ENCODE peak calls at places on chromosomes 7 and 10, in four cellular contexts. D, U, R and J are unnamed samples.

GRCh38 chr10:13823046-13823711 is 236.4 kb downstream of the PRPF18 start:
- DNase-seq in D (no peak), R (no peak), U (no peak), J (no peak)

GRCh38 chr10:69004821-69005220 is 16.2 kb downstream of the KIFBP start:
- DNase-seq in U (no peak), R (no peak), D (no peak), J (no peak)

GRCh38 chr7:41809487-41810257 is 106.8 kb upstream of the INHBA start:
- DNase-seq in U (no peak), R (no peak), D (no peak), J (no peak)

GRCh38 chr10:44393834-44394547 is 9.1 kb upstream of the CXCL12 start:
- DNase-seq in U (no peak), R (no peak), D (no peak), J (no peak)

GRCh38 chr10:128150045-128150493 is 23.8 kb upstream of the MKI67 start:
- DNase-seq in R (peak; percentile 85), U (no peak), D (peak; percentile 39), J (peak; percentile 40)

GRCh38 chr10:43044444-43045245 is 32.2 kb upstream of the RET start:
- DNase-seq in D (no peak), U (peak; percentile 54), R (no peak), J (no peak)

GRCh38 chr10:34386911-34387310 is 428.2 kb downstream of the PARD3 start:
- DNase-seq in R (no peak), D (no peak), U (no peak), J (no peak)

GRCh38 chr10:43133196-43133808 is 4.9 kb upstream of the CSGALNACT2 start:
- DNase-seq in D (no peak), U (no peak), R (no peak), J (no peak)

GRCh38 chr10:69730251-69731156 is 71.2 kb upstream of the COL13A1 start:
- DNase-seq in D (no peak), R (peak; percentile 40), U (peak; percentile 87), J (peak; percentile 73)

GRCh38 chr7:117068511-117069155 is 115.3 kb downstream of the ST7 start:
- DNase-seq in U (no peak), R (no peak), D (no peak), J (no peak)

GRCh38 chr10:13865758-13866491 is 279.2 kb downstream of the PRPF18 start:
- DNase-seq in U (no peak), R (no peak), D (no peak), J (peak; percentile 32)

GRCh38 chr10:107614939-107615665 is 450.6 kb upstream of the SORCS1 start:
- DNase-seq in R (no peak), D (no peak), U (no peak), J (no peak)

GRCh38 chr10:77501846-77502251 is 135.8 kb downstream of the KCNMA1 start:
- DNase-seq in R (no peak), D (no peak), U (no peak), J (no peak)

GRCh38 chr7:137462074-137462715 is 118.7 kb upstream of the PTN start:
- DNase-seq in U (no peak), D (no peak), R (no peak), J (no peak)

GRCh38 chr10:48232717-48233447 is 41.6 kb downstream of the FRMPD2 start:
- DNase-seq in D (no peak), U (no peak), R (no peak), J (no peak)

GRCh38 chr7:75616421-75617167 is 122.1 kb downstream of the HIP1 start:
- DNase-seq in D (no peak), R (no peak), U (no peak), J (no peak)

GRCh38 chr10:116469437-116469836 is 41.8 kb downstream of the PNLIPRP3 start:
- DNase-seq in U (no peak), D (no peak), R (no peak), J (no peak)

GRCh38 chr10:24360286-24361127 is 151.6 kb downstream of the KIAA1217 start:
- DNase-seq in R (peak; percentile 74), U (no peak), D (peak; percentile 78), J (peak; percentile 76)

GRCh38 chr7:90384433-90384832 is 18.8 kb upstream of the CLDN12 start:
- DNase-seq in R (no peak), D (no peak), U (no peak), J (no peak)

GRCh38 chr10:13731799-13732198 is 145.0 kb downstream of the PRPF18 start:
- DNase-seq in R (no peak), U (no peak), D (no peak), J (no peak)

GRCh38 chr10:80196270-80196949 is 8.9 kb downstream of the ANXA11 start:
- DNase-seq in R (peak; percentile 46), D (peak; percentile 61), U (peak; percentile 80), J (no peak)

GRCh38 chr7:132492841-132493445 is 83.3 kb downstream of the PLXNA4 start:
- DNase-seq in U (no peak), R (no peak), D (no peak), J (no peak)

GRCh38 chr7:55142919-55143600 is 124.2 kb downstream of the EGFR start:
- DNase-seq in U (no peak), R (no peak), D (no peak), J (no peak)

GRCh38 chr7:55144955-55145342 is 126.1 kb downstream of the EGFR start:
- DNase-seq in D (no peak), R (no peak), U (no peak), J (no peak)

GRCh38 chr7:55145606-55146005 is 126.8 kb downstream of the EGFR start:
- DNase-seq in D (no peak), R (no peak), U (no peak), J (no peak)

GRCh38 chr7:55147101-55147500 is 128.3 kb downstream of the EGFR start:
- DNase-seq in R (no peak), D (no peak), U (no peak), J (no peak)

GRCh38 chr7:55144333-55144954 is 125.6 kb downstream of the EGFR start:
- DNase-seq in U (no peak), D (no peak), R (no peak), J (no peak)
- TF ChIP-seq CTCF in U (no peak), D (no peak), R (no peak), J (peak; percentile 34)

GRCh38 chr10:91856637-91857036 is 52.6 kb downstream of the FGFBP3 start:
- DNase-seq in D (no peak), U (no peak), R (peak; percentile 55), J (no peak)
- H3K36me3 ChIP-seq in D (no peaks in the 10 kb centered on the region), U (peaks cover 95% of the 10 kb centered on the region), R (peaks cover 89% of the 10 kb centered on the region), J (peaks cover 70% of the 10 kb centered on the region)

GRCh38 chr10:15262036-15262713 is 93.7 kb upstream of the NMT2 start:
- DNase-seq in D (peak; percentile 42), R (no peak), U (no peak), J (no peak)
- TF ChIP-seq CTCF in D (peak; percentile 36), R (peak; percentile 40), U (peak; percentile 28), J (peak; percentile 16)

GRCh38 chr7:29214816-29215215 is 20.2 kb downstream of the CHN2 start:
- DNase-seq in D (no peak), U (no peak), R (no peak), J (no peak)
- H3K36me3 ChIP-seq in D (no peaks in the 10 kb centered on the region), U (no peaks in the 10 kb centered on the region), R (no peaks in the 10 kb centered on the region), J (no peaks in the 10 kb centered on the region)

DNA sequence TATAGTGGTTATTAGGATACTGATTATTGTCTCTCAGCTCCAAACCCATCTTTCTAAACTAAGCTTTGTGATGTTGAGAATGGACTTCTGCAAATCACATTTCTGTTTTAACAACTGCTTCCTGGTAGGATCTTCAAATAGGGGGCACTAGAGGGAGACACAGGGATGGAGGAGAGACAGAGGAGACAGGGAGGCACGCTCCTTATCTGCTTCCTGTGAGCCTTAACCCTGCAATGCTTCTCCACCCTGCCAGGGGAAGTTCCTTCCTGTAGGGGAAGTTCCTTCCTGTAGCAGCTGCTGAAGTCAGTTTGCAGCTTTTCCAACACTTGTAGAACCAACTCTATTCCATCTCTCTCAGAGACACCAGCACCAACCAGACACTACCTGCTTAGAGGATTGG is 847.2 kb downstream of the CCSER2 start:
- DNase-seq in U (no peak), D (no peak), R (peak; percentile 2), J (no peak)
- TF ChIP-seq CTCF in U (no peak), D (no peak), R (no peak), J (no peak)

DNA sequence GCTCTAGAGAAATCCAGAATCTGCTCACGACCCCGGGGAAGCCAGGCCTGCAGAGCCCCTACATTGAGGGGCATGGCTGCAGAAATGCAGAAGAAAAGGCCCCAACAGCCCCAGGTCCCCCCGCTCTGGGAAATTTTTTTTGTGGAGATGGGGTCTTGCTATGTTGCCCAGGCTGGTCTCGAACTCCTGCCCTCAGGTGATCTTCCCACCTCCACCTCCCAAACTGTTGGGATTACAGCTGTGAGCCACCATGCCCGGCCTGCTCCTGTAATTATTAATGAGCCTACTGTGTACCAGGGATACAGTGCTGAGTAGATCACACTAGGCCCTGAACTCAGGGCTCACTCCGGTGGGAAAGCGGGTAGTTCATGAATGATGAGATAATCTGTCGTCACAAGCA is 29.9 kb downstream of the TNRC18 start:
- DNase-seq in D (no peak), R (no peak), U (no peak), J (no peak)
- H3K36me3 ChIP-seq in D (peaks cover 5% of the 10 kb centered on the region), R (peaks cover 3% of the 10 kb centered on the region), U (peaks cover 58% of the 10 kb centered on the region), J (no peaks in the 10 kb centered on the region)

DNA sequence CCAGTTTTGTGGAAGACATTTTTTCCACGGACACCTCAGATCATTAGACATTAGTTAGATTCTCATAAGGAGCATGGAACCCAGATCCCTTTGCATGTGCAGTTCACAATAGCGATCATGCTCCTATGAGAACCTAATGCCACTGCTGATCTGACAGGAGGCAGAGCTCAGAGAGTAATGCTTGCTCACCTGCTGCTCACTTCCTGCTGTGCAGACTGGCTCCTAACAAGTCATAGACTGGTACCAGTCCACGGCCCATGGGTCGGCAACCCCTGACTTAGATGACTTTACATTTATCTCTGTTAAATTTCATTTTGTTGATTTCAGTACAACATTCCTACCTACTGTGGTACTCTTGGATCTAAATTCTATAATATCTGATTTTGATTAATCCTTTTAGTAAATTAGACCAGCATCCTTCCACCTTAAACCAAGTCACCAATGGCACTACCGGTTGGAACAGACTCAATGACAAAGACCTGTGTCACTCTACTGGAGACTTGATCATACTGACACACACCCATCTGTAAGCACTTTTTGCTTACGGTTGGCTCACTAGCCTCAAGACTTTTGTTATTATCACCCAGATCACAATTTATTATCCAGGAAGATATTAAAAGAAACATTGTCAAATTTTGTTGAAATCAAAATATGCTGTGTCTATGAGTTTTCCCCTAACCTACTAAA is 8.0 kb upstream of the CCDC71L start:
- DNase-seq in U (no peak), R (no peak), D (no peak), J (no peak)
- TF ChIP-seq CTCF in U (no peak), R (no peak), D (no peak), J (no peak)

GRCh38 chr7:44073664-44074348 is 8.4 kb upstream of the PGAM2 start:
- DNase-seq in U (peak; percentile 93), D (peak; percentile 70), R (no peak), J (peak; percentile 83)
- H3K36me3 ChIP-seq in U (peaks cover 62% of the 10 kb centered on the region), D (peaks cover 19% of the 10 kb centered on the region), R (peaks cover 35% of the 10 kb centered on the region), J (no peaks in the 10 kb centered on the region)

GRCh38 chr7:123237-123636 is 69.1 kb upstream of the FAM20C start:
- DNase-seq in U (peak; percentile 48), R (no peak), D (no peak), J (no peak)
- TF ChIP-seq CTCF in U (no peak), R (no peak), D (no peak), J (no peak)